ENCODE peak calls at places on chromosomes 4 and X, in seven cellular contexts. M is OCI-LY7, I is choroid plexus epithelial cell, P is GM23338, C is MM.1S, K is fibroblast of mammary gland, N is heart right ventricle. R is an unnamed sample.

GRCh38 chr4:7778524-7779193 is 161.0 kb downstream of the AFAP1 start:
- DNase-seq in M (no peak), I (peak; percentile 63), P (no peak), C (no peak), K (no peak), N (no peak), R (no peak)

GRCh38 chr4:152696764-152697250 is 17.0 kb upstream of the TMEM154 start:
- DNase-seq in M (no peak), I (peak; percentile 82), P (no peak), C (peak; percentile 90), K (peak; percentile 62), N (no peak), R (peak; percentile 94)

GRCh38 chr4:66235876-66236275 is 565.6 kb upstream of the EPHA5 start:
- DNase-seq in M (no peak), I (no peak), P (no peak), C (peak; percentile 31), K (no peak), N (no peak), R (no peak)

GRCh38 chr4:3302164-3302785 is 9.5 kb downstream of the RGS12 start:
- DNase-seq in M (no peak), I (no peak), P (no peak), C (no peak), K (no peak), N (no peak), R (peak; percentile 38)

GRCh38 chr4:21898101-21898500 is 50.5 kb downstream of the KCNIP4 start:
- DNase-seq in M (no peak), I (no peak), P (no peak), C (no peak), K (no peak), N (no peak), R (no peak)

GRCh38 chr4:64756016-64756415 is 346.8 kb upstream of the TECRL start:
- DNase-seq in M (no peak), I (peak; percentile 11), P (no peak), C (no peak), K (peak; percentile 66), N (no peak), R (no peak)

GRCh38 chrX:17788439-17788838 is 51.1 kb downstream of the SCML1 start:
- DNase-seq in M (peak; percentile 14), I (peak; percentile 69), P (peak; percentile 60), C (peak; percentile 12), K (peak; percentile 38), N (peak; percentile 11), R (peak; percentile 24)

GRCh38 chr4:138241281-138242075 is 671 bp downstream of the SLC7A11 start:
- DNase-seq in M (peak; percentile 32), I (peak; percentile 46), P (peak; percentile 30), C (no peak), K (peak; percentile 28), N (no peak), R (peak; percentile 33)

GRCh38 chr4:25446611-25447010 is 69.5 kb downstream of the ANAPC4 start:
- DNase-seq in M (no peak), I (no peak), P (no peak), C (no peak), K (no peak), N (no peak), R (no peak)

DNA sequence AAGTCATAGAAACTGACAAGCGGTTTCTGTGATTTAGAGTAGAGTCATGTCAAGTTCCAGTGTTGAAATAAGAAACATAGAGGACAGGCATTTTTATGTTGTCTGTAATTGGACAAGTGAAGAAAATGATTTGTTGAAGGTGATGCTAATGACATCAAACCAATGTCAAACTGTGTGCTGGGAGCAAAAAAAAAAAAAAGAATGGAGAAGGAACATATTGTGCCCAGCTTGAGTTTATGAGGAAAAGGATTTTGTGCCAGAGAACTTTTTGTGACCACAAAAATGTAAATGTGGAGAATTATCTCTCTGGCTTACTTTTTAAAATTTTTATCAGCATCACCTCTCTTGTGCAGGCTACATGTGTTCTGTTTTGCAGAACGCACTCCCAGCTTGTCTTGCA is 495.7 kb downstream of the RAPGEF2 start:
- DNase-seq in M (no peak), I (peak; percentile 6), P (no peak), C (no peak), K (no peak), N (no peak), R (no peak)
- TF ChIP-seq CTCF in M (no peak), I (no peak), P (no peak), C (no peak), K (no peak), N (no peak), R (no peak)

GRCh38 chr4:140212171-140212570 is 58.2 kb upstream of the MAML3 start:
- DNase-seq in M (no peak), I (no peak), P (no peak), C (no peak), K (no peak), N (no peak), R (no peak)
- H3K4me3 ChIP-seq in M (no peak overlapping the region), I (no peak overlapping the region), P (no peak overlapping the region), C (no peak overlapping the region), K (no peak overlapping the region), N (no peak overlapping the region), R (no peak overlapping the region)

DNA sequence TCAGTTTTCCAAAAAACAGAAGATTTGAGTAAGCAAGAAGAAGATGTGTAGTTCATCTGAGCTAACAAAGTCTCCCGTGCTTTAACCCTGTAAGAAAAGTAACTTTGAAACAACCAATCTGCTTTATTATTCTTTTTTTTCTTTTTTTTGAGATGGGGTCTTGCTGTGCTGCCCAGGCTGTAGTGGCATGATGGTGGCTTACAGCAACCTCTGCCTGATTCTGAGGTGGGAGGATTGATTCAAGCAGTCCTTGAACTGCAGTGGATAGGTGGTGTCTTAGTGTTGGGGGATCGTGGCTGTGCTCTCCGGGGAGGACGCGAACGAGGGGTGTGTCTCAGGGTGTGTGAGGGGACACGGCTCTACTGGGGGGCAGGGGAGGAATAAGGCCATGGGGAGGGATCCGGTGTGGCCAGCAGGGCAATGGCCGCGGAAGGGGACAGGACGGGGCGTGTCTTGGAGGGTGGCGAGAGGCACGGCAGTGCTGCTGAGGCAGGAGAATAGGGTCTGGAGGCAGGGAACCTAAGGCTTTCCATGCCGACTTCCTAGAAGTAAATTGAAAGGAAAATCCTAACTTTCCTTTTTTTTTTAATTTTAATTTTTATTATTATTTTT is 2.4 kb downstream of the ARSD start:
- DNase-seq in M (no peak), I (no peak), P (no peak), C (no peak), K (no peak), N (no peak), R (no peak)
- TF ChIP-seq CTCF in M (no peak), I (no peak), P (no peak), C (no peak), K (no peak), N (no peak), R (no peak)

GRCh38 chr4:48015678-48016077 is 803 bp downstream of the CNGA1 start:
- DNase-seq in M (no peak), I (no peak), P (no peak), C (no peak), K (no peak), N (no peak), R (no peak)

GRCh38 chr4:48015216-48015615 is 1.3 kb downstream of the CNGA1 start:
- DNase-seq in M (no peak), I (no peak), P (no peak), C (no peak), K (no peak), N (no peak), R (no peak)

GRCh38 chr4:48008021-48008596 is 8.4 kb downstream of the CNGA1 start:
- DNase-seq in M (peak; percentile 61), I (peak; percentile 11), P (peak; percentile 76), C (no peak), K (peak; percentile 14), N (no peak), R (no peak)

GRCh38 chr4:48012819-48013218 is 3.7 kb downstream of the CNGA1 start:
- DNase-seq in M (no peak), I (peak; percentile 13), P (no peak), C (no peak), K (no peak), N (peak; percentile 29), R (no peak)

GRCh38 chr4:48011722-48012121 is 4.8 kb downstream of the CNGA1 start:
- DNase-seq in M (no peak), I (no peak), P (peak; percentile 13), C (no peak), K (no peak), N (no peak), R (no peak)
- H3K4me3 ChIP-seq in M (no peak overlapping the region), I (no peak overlapping the region), P (peak overlapping the region; percentile 38), C (no peak overlapping the region), K (no peak overlapping the region), N (no peak overlapping the region), R (no peak overlapping the region)

GRCh38 chr4:36385951-36386561 is 104.6 kb downstream of the DTHD1 start:
- DNase-seq in M (peak; percentile 34), I (no peak), P (no peak), C (peak; percentile 69), K (no peak), N (no peak), R (peak; percentile 78)

GRCh38 chr4:36388710-36389109 is 107.3 kb downstream of the DTHD1 start:
- DNase-seq in M (no peak), I (no peak), P (no peak), C (no peak), K (no peak), N (no peak), R (no peak)

GRCh38 chr4:36392049-36392448 is 110.6 kb downstream of the DTHD1 start:
- DNase-seq in M (no peak), I (no peak), P (no peak), C (no peak), K (peak; percentile 2), N (no peak), R (no peak)

GRCh38 chr4:36386691-36387090 is 105.3 kb downstream of the DTHD1 start:
- DNase-seq in M (no peak), I (no peak), P (no peak), C (no peak), K (no peak), N (no peak), R (no peak)
- TF ChIP-seq CTCF in M (peak; percentile 18), I (no peak), P (peak; percentile 21), C (no peak), K (no peak), N (peak; percentile 14), R (no peak)

GRCh38 chr4:54098375-54098774 is 1.6 kb upstream of the GSX2 start:
- DNase-seq in M (no peak), I (no peak), P (peak; percentile 34), C (no peak), K (no peak), N (no peak), R (no peak)
- H3K4me3 ChIP-seq in M (no peak overlapping the region), I (no peak overlapping the region), P (peak overlapping the region; percentile 62), C (no peak overlapping the region), K (no peak overlapping the region), N (no peak overlapping the region), R (no peak overlapping the region)